ENCODE peak calls at places on chromosomes 13 and 19, in eight cellular contexts. L is lower lobe of right lung; X is heart right ventricle; Z is RWPE2; B is pancreas; D is left lung; F is CD4-positive, CD25-positive, alpha-beta regulatory T cell; W is upper lobe of left lung. K is an unnamed sample.

GRCh38 chr19:4075373-4075772 is 8.7 kb upstream of the ZBTB7A start:
- ATAC-seq in L (peak; percentile 84), X (no peak), Z (no peak), B (no peak), D (peak; percentile 54), F (no peak), W (peak; percentile 55), K (no peak)

GRCh38 chr13:104837756-104838155 is 1697.7 kb downstream of the EFNB2 start:
- ATAC-seq in L (no peak), X (no peak), Z (peak; percentile 27), B (no peak), D (no peak), F (no peak), W (no peak), K (no peak)

GRCh38 chr19:46181386-46181774 is 33.3 kb downstream of the IGFL2 start:
- ATAC-seq in L (no peak), X (no peak), Z (peak; percentile 69), B (no peak), D (no peak), F (no peak), W (peak; percentile 17), K (no peak)

GRCh38 chr19:48479686-48480085 is 10.5 kb downstream of the CYTH2 start:
- ATAC-seq in L (peak; percentile 3), X (no peak), Z (peak; percentile 4), B (no peak), D (peak; percentile 7), F (no peak), W (no peak), K (peak; percentile 21)

GRCh38 chr19:50803633-50804419 is 13.6 kb downstream of the ACP4 start:
- ATAC-seq in L (no peak), X (no peak), Z (peak; percentile 10), B (peak; percentile 13), D (peak; percentile 8), F (no peak), W (peak; percentile 2), K (no peak)

GRCh38 chr13:59094149-59094548 is 1069.6 kb downstream of the DIAPH3 start:
- ATAC-seq in L (no peak), X (no peak), Z (no peak), B (no peak), D (no peak), F (no peak), W (no peak), K (no peak)

GRCh38 chr13:39777527-39778061 is 122.1 kb downstream of the COG6 start:
- ATAC-seq in L (no peak), X (no peak), Z (peak; percentile 73), B (peak; percentile 25), D (peak; percentile 56), F (peak; percentile 74), W (no peak), K (no peak)

GRCh38 chr13:110089815-110090214 is 217.1 kb downstream of the COL4A1 start:
- ATAC-seq in L (no peak), X (no peak), Z (no peak), B (no peak), D (no peak), F (no peak), W (no peak), K (no peak)

GRCh38 chr19:33883869-33884519 is 87.3 kb downstream of the KCTD15 start:
- ATAC-seq in L (peak; percentile 63), X (peak; percentile 75), Z (no peak), B (peak; percentile 85), D (peak; percentile 47), F (no peak), W (peak; percentile 32), K (peak; percentile 39)

GRCh38 chr19:11233073-11233472 is 6.3 kb upstream of the ANGPTL8 start:
- ATAC-seq in L (no peak), X (no peak), Z (no peak), B (no peak), D (no peak), F (no peak), W (no peak), K (no peak)

GRCh38 chr19:3683866-3684816 is 16.1 kb downstream of the PIP5K1C start:
- ATAC-seq in L (no peak), X (no peak), Z (no peak), B (no peak), D (no peak), F (no peak), W (no peak), K (no peak)

GRCh38 chr19:10686661-10687517 is 14.3 kb upstream of the QTRT1 start:
- ATAC-seq in L (no peak), X (peak; percentile 64), Z (no peak), B (peak; percentile 11), D (no peak), F (no peak), W (no peak), K (no peak)

GRCh38 chr13:35953537-35954206 is 177.5 kb downstream of the DCLK1 start:
- ATAC-seq in L (peak; percentile 88), X (peak; percentile 95), Z (peak; percentile 72), B (peak; percentile 90), D (peak; percentile 94), F (no peak), W (peak; percentile 90), K (peak; percentile 88)

DNA sequence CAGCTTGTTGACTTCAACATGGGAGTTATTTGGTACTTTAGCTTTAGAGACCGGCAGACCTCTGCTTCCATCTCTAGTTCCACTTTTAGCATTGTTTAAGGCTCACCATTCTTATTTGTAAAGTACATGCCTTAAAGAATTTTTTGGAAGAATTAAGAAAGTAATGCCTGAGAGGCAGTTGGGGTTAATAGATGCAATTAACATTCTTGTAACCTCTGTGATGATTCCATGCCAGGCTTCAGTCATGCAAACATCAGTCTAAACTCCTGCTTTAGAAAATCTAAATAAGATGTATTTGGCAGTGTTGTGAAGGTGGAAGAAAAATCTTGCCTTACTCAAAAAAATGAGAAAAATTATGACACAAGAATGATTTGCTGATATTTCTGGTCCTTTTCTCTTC is 79.9 kb upstream of the UBAC2 start:
- ATAC-seq in L (no peak), X (no peak), Z (no peak), B (no peak), D (no peak), F (no peak), W (no peak), K (no peak)
- H3K4me3 ChIP-seq in L (no peak overlapping the region), X (no peak overlapping the region), Z (no peak overlapping the region), B (no peak overlapping the region), D (no peak overlapping the region), F (no peak overlapping the region), W (no peak overlapping the region), K (no peak overlapping the region)

GRCh38 chr13:50463662-50464061 is 379.8 kb downstream of the DLEU7 start:
- ATAC-seq in L (no peak), X (no peak), Z (no peak), B (no peak), D (no peak), F (no peak), W (no peak), K (no peak)
- H3K27ac ChIP-seq in L (no peak overlapping the region), X (no peak overlapping the region), Z (no peak overlapping the region), B (no peak overlapping the region), D (no peak overlapping the region), F (no peak overlapping the region), W (no peak overlapping the region), K (no peak overlapping the region)

GRCh38 chr19:55005684-55006488 is 32.2 kb downstream of the GP6 start:
- ATAC-seq in L (peak; percentile 77), X (no peak), Z (peak; percentile 78), B (peak; percentile 89), D (no peak), F (peak; percentile 81), W (peak; percentile 63), K (no peak)
- H3K4me3 ChIP-seq in L (peak overlapping the region; percentile 54), X (peak overlapping the region; percentile 46), Z (peak overlapping the region; percentile 29), B (peak overlapping the region; percentile 13), D (peak overlapping the region; percentile 35), F (peak overlapping the region; percentile 88), W (peak overlapping the region; percentile 47), K (peak overlapping the region; percentile 51)

DNA sequence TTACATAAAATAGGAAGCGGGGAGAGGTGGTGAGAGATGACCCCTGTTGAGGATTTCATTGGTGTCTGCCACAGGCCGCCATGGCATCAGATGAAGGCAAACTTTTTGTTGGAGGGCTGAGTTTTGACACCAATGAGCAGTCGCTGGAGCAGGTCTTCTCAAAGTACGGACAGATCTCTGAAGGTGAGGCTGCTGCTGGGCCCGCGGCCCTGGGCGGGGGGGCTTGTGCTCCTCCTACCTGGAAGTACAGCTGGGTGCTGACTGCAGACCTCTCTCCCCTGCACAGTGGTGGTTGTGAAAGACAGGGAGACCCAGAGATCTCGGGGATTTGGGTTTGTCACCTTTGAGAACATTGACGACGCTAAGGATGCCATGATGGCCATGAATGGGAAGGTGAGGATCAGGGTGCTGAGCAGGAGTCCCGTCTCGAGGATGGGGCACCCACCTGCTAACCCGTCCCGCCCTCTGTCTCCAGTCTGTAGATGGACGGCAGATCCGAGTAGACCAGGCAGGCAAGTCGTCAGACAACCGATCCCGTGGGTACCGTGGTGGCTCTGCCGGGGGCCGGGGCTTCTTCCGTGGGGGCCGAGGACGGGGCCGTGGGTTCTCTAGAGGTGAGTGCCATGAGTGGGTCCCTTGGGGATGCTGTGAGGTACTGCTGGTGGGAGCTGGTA is 1.9 kb downstream of the CIRBP start:
- ATAC-seq in L (no peak), X (no peak), Z (no peak), B (no peak), D (no peak), F (no peak), W (no peak), K (no peak)
- H3K27ac ChIP-seq in L (peak overlapping the region; percentile 99), X (peak overlapping the region; percentile 100), Z (peak overlapping the region; percentile 97), B (no peak overlapping the region), D (peak overlapping the region; percentile 99), F (peak overlapping the region; percentile 85), W (peak overlapping the region; percentile 100), K (no peak overlapping the region)

GRCh38 chr13:45337803-45338202 is 3.2 kb downstream of the TPT1 start:
- ATAC-seq in L (no peak), X (no peak), Z (no peak), B (no peak), D (no peak), F (no peak), W (no peak), K (no peak)
- H3K4me3 ChIP-seq in L (peak overlapping the region; percentile 96), X (no peak overlapping the region), Z (no peak overlapping the region), B (no peak overlapping the region), D (peak overlapping the region; percentile 95), F (peak overlapping the region; percentile 93), W (no peak overlapping the region), K (no peak overlapping the region)

GRCh38 chr13:92804346-92804745 is 422.3 kb upstream of the GPC6 start:
- ATAC-seq in L (no peak), X (no peak), Z (peak; percentile 57), B (no peak), D (no peak), F (no peak), W (no peak), K (no peak)
- H3K27ac ChIP-seq in L (no peak overlapping the region), X (no peak overlapping the region), Z (no peak overlapping the region), B (no peak overlapping the region), D (no peak overlapping the region), F (no peak overlapping the region), W (no peak overlapping the region), K (no peak overlapping the region)

GRCh38 chr19:1860821-1861598 is 2.4 kb downstream of the KLF16 start:
- ATAC-seq in L (no peak), X (no peak), Z (no peak), B (no peak), D (no peak), F (no peak), W (no peak), K (no peak)
- H3K4me3 ChIP-seq in L (peak overlapping the region; percentile 72), X (peak overlapping the region; percentile 75), Z (peak overlapping the region; percentile 61), B (no peak overlapping the region), D (peak overlapping the region; percentile 76), F (no peak overlapping the region), W (peak overlapping the region; percentile 71), K (no peak overlapping the region)